ENCODE peak calls at places on chromosomes 2 and 18, in six cellular contexts. One of them, this sample, is unnamed.

GRCh38 chr2:173373286-173373685 is 18.6 kb downstream of the CDCA7 start:
- DNase-seq in neural crest cell: no peak
- DNase-seq in GM20000: no peak
- DNase-seq in amniotic epithelial cell: no peak
- DNase-seq in smooth muscle cell of the brain vasculature: no peak
- DNase-seq in WERI-Rb-1: no peak
- DNase-seq in this sample: no peak

GRCh38 chr2:164747786-164748433 is 93.7 kb downstream of the COBLL1 start:
- DNase-seq in WERI-Rb-1: no peak
- DNase-seq in smooth muscle cell of the brain vasculature: no peak
- DNase-seq in neural crest cell: no peak
- DNase-seq in GM20000: no peak
- DNase-seq in amniotic epithelial cell: no peak
- DNase-seq in this sample: no peak

GRCh38 chr2:72603481-72603880 is 222.4 kb downstream of the EXOC6B start:
- DNase-seq in amniotic epithelial cell: peak
- DNase-seq in WERI-Rb-1: no peak
- DNase-seq in neural crest cell: no peak
- DNase-seq in smooth muscle cell of the brain vasculature: peak
- DNase-seq in GM20000: no peak
- DNase-seq in this sample: no peak

GRCh38 chr2:42249887-42250286 is 80.7 kb downstream of the EML4 start:
- DNase-seq in smooth muscle cell of the brain vasculature: no peak
- DNase-seq in amniotic epithelial cell: no peak
- DNase-seq in GM20000: no peak
- DNase-seq in WERI-Rb-1: no peak
- DNase-seq in neural crest cell: no peak
- DNase-seq in this sample: no peak

GRCh38 chr2:207528980-207529329 is 807 bp upstream of the CREB1 start:
- DNase-seq in WERI-Rb-1: no peak
- DNase-seq in smooth muscle cell of the brain vasculature: no peak
- DNase-seq in GM20000: peak
- DNase-seq in amniotic epithelial cell: no peak
- DNase-seq in neural crest cell: peak
- DNase-seq in this sample: peak

GRCh38 chr2:23617167-23617787 is 232.3 kb downstream of the KLHL29 start:
- DNase-seq in smooth muscle cell of the brain vasculature: no peak
- DNase-seq in GM20000: no peak
- DNase-seq in neural crest cell: no peak
- DNase-seq in amniotic epithelial cell: peak
- DNase-seq in WERI-Rb-1: no peak
- DNase-seq in this sample: no peak

GRCh38 chr18:5302606-5303005 is 7.1 kb upstream of the ZBTB14 start:
- DNase-seq in WERI-Rb-1: no peak
- DNase-seq in neural crest cell: no peak
- DNase-seq in amniotic epithelial cell: no peak
- DNase-seq in smooth muscle cell of the brain vasculature: no peak
- DNase-seq in GM20000: no peak
- DNase-seq in this sample: no peak

GRCh38 chr2:36663851-36664715 is 32.4 kb upstream of the VIT start:
- DNase-seq in smooth muscle cell of the brain vasculature: peak
- DNase-seq in neural crest cell: no peak
- DNase-seq in WERI-Rb-1: peak
- DNase-seq in amniotic epithelial cell: peak
- DNase-seq in GM20000: peak
- DNase-seq in this sample: no peak

GRCh38 chr18:13540783-13541182 is 185.6 kb downstream of the FAM210A start:
- DNase-seq in WERI-Rb-1: no peak
- DNase-seq in amniotic epithelial cell: no peak
- DNase-seq in GM20000: no peak
- DNase-seq in neural crest cell: no peak
- DNase-seq in smooth muscle cell of the brain vasculature: no peak
- DNase-seq in this sample: no peak

GRCh38 chr2:62287895-62288589 is 92.1 kb downstream of the B3GNT2 start:
- DNase-seq in GM20000: no peak
- DNase-seq in amniotic epithelial cell: peak
- DNase-seq in smooth muscle cell of the brain vasculature: no peak
- DNase-seq in WERI-Rb-1: no peak
- DNase-seq in neural crest cell: no peak
- DNase-seq in this sample: no peak

GRCh38 chr18:79465392-79465991 is 69.8 kb downstream of the NFATC1 start:
- DNase-seq in amniotic epithelial cell: peak
- DNase-seq in smooth muscle cell of the brain vasculature: no peak
- DNase-seq in GM20000: peak
- DNase-seq in WERI-Rb-1: peak
- DNase-seq in neural crest cell: peak
- DNase-seq in this sample: peak

This sample was measured in GM12891.